ENCODE peak calls at places on chromosomes 6 and 20, in ten cellular contexts. One of them, this sample, is unnamed. For H3K9me3, the result is how much of the 10 kb centered on the place peaks cover.

GRCh38 chr20:21262812-21263211 is 40.3 kb upstream of the XRN2 start:
- DNase-seq in left ventricle myocardium inferior: no peak
- DNase-seq in hepatocyte: no peak
- DNase-seq in cardiac muscle cell: no peak
- DNase-seq in ascending aorta: no peak
- DNase-seq in adrenal gland: peak
- DNase-seq in fibroblast of lung: no peak
- DNase-seq in CD8-positive, alpha-beta T cell: no peak
- DNase-seq in Peyer's patch: no peak
- DNase-seq in IMR-90: no peak
- DNase-seq in this sample: no peak

GRCh38 chr6:27873101-27874030 is 38.8 kb downstream of the OR2B2 start:
- DNase-seq in fibroblast of lung: peak
- DNase-seq in ascending aorta: peak
- DNase-seq in adrenal gland: peak
- DNase-seq in cardiac muscle cell: peak
- DNase-seq in hepatocyte: peak
- DNase-seq in left ventricle myocardium inferior: peak
- DNase-seq in CD8-positive, alpha-beta T cell: peak
- DNase-seq in Peyer's patch: peak
- DNase-seq in IMR-90: peak
- DNase-seq in this sample: peak

GRCh38 chr6:52176550-52176949 is 9.6 kb upstream of the IL17A start:
- DNase-seq in left ventricle myocardium inferior: no peak
- DNase-seq in fibroblast of lung: no peak
- DNase-seq in IMR-90: no peak
- DNase-seq in cardiac muscle cell: no peak
- DNase-seq in Peyer's patch: no peak
- DNase-seq in CD8-positive, alpha-beta T cell: peak
- DNase-seq in adrenal gland: no peak
- DNase-seq in ascending aorta: no peak
- DNase-seq in hepatocyte: no peak
- DNase-seq in this sample: no peak

GRCh38 chr6:52512199-52512598 is 64.7 kb downstream of the TRAM2 start:
- DNase-seq in adrenal gland: peak
- DNase-seq in left ventricle myocardium inferior: peak
- DNase-seq in IMR-90: peak
- DNase-seq in fibroblast of lung: peak
- DNase-seq in cardiac muscle cell: no peak
- DNase-seq in ascending aorta: peak
- DNase-seq in Peyer's patch: no peak
- DNase-seq in CD8-positive, alpha-beta T cell: no peak
- DNase-seq in hepatocyte: peak
- DNase-seq in this sample: no peak

GRCh38 chr6:169851641-169852503 is 100.5 kb downstream of the ERMARD start:
- DNase-seq in IMR-90: no peak
- DNase-seq in ascending aorta: no peak
- DNase-seq in Peyer's patch: no peak
- DNase-seq in fibroblast of lung: peak
- DNase-seq in adrenal gland: no peak
- DNase-seq in hepatocyte: no peak
- DNase-seq in CD8-positive, alpha-beta T cell: peak
- DNase-seq in cardiac muscle cell: no peak
- DNase-seq in left ventricle myocardium inferior: no peak
- DNase-seq in this sample: no peak

GRCh38 chr6:19836799-19837510 is at the start of gene ID4:
- DNase-seq in hepatocyte: peak
- DNase-seq in IMR-90: peak
- DNase-seq in left ventricle myocardium inferior: peak
- DNase-seq in CD8-positive, alpha-beta T cell: no peak
- DNase-seq in ascending aorta: peak
- DNase-seq in Peyer's patch: peak
- DNase-seq in adrenal gland: peak
- DNase-seq in fibroblast of lung: peak
- DNase-seq in cardiac muscle cell: peak
- DNase-seq in this sample: no peak

GRCh38 chr6:27761391-27761790 is 150.8 kb downstream of the OR2B2 start:
- DNase-seq in cardiac muscle cell: no peak
- DNase-seq in IMR-90: no peak
- DNase-seq in ascending aorta: no peak
- DNase-seq in hepatocyte: no peak
- DNase-seq in fibroblast of lung: peak
- DNase-seq in adrenal gland: no peak
- DNase-seq in Peyer's patch: no peak
- DNase-seq in CD8-positive, alpha-beta T cell: peak
- DNase-seq in left ventricle myocardium inferior: no peak
- DNase-seq in this sample: no peak

GRCh38 chr20:54985100-54985499 is 509.7 kb downstream of the DOK5 start:
- DNase-seq in Peyer's patch: no peak
- DNase-seq in CD8-positive, alpha-beta T cell: no peak
- DNase-seq in ascending aorta: no peak
- DNase-seq in cardiac muscle cell: no peak
- DNase-seq in fibroblast of lung: no peak
- DNase-seq in hepatocyte: peak
- DNase-seq in left ventricle myocardium inferior: no peak
- DNase-seq in adrenal gland: no peak
- DNase-seq in IMR-90: no peak
- DNase-seq in this sample: no peak

GRCh38 chr6:118410001-118410400 is 138.1 kb upstream of the PLN start:
- DNase-seq in fibroblast of lung: no peak
- DNase-seq in left ventricle myocardium inferior: no peak
- DNase-seq in IMR-90: no peak
- DNase-seq in CD8-positive, alpha-beta T cell: no peak
- DNase-seq in cardiac muscle cell: no peak
- DNase-seq in ascending aorta: no peak
- DNase-seq in hepatocyte: no peak
- DNase-seq in adrenal gland: no peak
- DNase-seq in Peyer's patch: no peak
- DNase-seq in this sample: no peak

GRCh38 chr6:17584241-17584803 is 15.8 kb upstream of the FAM8A1 start:
- DNase-seq in Peyer's patch: no peak
- DNase-seq in ascending aorta: no peak
- DNase-seq in hepatocyte: peak
- DNase-seq in IMR-90: peak
- DNase-seq in cardiac muscle cell: peak
- DNase-seq in fibroblast of lung: peak
- DNase-seq in CD8-positive, alpha-beta T cell: peak
- DNase-seq in adrenal gland: peak
- DNase-seq in left ventricle myocardium inferior: no peak
- DNase-seq in this sample: no peak

GRCh38 chr6:79384845-79385244 is 150.4 kb upstream of the HMGN3 start:
- DNase-seq in CD8-positive, alpha-beta T cell: no peak
- DNase-seq in adrenal gland: no peak
- DNase-seq in ascending aorta: no peak
- DNase-seq in fibroblast of lung: peak
- DNase-seq in hepatocyte: no peak
- DNase-seq in cardiac muscle cell: peak
- DNase-seq in left ventricle myocardium inferior: no peak
- DNase-seq in Peyer's patch: no peak
- DNase-seq in IMR-90: no peak
- DNase-seq in this sample: no peak

GRCh38 chr20:41030536-41031242 is 2.1 kb downstream of the TOP1 start:
- DNase-seq in left ventricle myocardium inferior: no peak
- DNase-seq in hepatocyte: no peak
- DNase-seq in cardiac muscle cell: no peak
- DNase-seq in adrenal gland: no peak
- DNase-seq in IMR-90: peak
- DNase-seq in Peyer's patch: no peak
- DNase-seq in CD8-positive, alpha-beta T cell: no peak
- DNase-seq in ascending aorta: no peak
- DNase-seq in fibroblast of lung: peak
- DNase-seq in this sample: no peak
- H3K27ac ChIP-seq in left ventricle myocardium inferior: peak
- H3K27ac ChIP-seq in hepatocyte: peak
- H3K27ac ChIP-seq in cardiac muscle cell: no peak
- H3K27ac ChIP-seq in adrenal gland: no peak
- H3K27ac ChIP-seq in IMR-90: peak
- H3K27ac ChIP-seq in Peyer's patch: peak
- H3K27ac ChIP-seq in CD8-positive, alpha-beta T cell: no peak
- H3K27ac ChIP-seq in ascending aorta: no peak
- H3K27ac ChIP-seq in fibroblast of lung: peak
- H3K27ac ChIP-seq in this sample: no peak

DNA sequence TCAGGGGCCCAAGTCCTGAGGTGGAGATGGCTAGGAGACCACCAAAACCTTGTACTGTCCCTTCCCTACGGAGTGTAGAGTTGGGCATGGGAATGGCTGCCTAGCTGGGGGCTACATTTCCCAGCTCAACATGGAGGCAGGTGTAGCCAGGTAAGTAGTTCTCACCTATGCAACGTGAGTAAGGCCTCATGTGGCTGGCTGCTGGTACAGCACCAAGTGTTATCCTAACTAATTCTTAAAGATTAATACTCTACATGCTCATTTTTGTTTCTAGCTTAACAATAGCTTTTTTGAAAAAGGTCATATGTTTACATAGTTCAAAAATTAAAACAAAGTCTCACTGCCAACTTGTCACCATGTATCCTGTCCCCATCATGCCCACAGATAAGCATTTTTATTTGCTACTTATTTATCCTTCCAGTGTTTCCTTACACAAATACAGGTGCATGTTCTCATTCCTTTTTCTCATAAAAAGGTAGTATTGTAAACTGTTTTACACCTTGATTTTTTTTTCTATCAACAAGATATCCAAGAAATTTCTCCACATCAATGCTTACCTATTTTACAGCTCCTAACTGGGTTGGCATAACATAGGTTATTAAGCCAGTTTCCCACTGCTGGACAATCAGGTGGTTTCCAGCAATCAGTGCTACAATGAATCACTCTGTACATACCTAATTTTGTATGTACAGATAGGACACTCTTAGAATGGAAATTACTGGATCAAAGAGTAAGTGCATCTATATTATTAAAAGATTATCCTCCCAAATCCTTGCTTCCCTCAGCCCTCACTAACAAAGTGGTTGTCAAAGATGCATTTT is 25.5 kb downstream of the ABHD12 start:
- DNase-seq in cardiac muscle cell: no peak
- DNase-seq in hepatocyte: no peak
- DNase-seq in CD8-positive, alpha-beta T cell: no peak
- DNase-seq in ascending aorta: no peak
- DNase-seq in fibroblast of lung: no peak
- DNase-seq in adrenal gland: no peak
- DNase-seq in left ventricle myocardium inferior: no peak
- DNase-seq in IMR-90: no peak
- DNase-seq in Peyer's patch: no peak
- DNase-seq in this sample: no peak
- H3K9me3 ChIP-seq in cardiac muscle cell: under half
- H3K9me3 ChIP-seq in hepatocyte: under half
- H3K9me3 ChIP-seq in CD8-positive, alpha-beta T cell: under half
- H3K9me3 ChIP-seq in ascending aorta: under half
- H3K9me3 ChIP-seq in fibroblast of lung: under half
- H3K9me3 ChIP-seq in adrenal gland: under half
- H3K9me3 ChIP-seq in left ventricle myocardium inferior: under half
- H3K9me3 ChIP-seq in IMR-90: under half
- H3K9me3 ChIP-seq in Peyer's patch: under half
- H3K9me3 ChIP-seq in this sample: under half

GRCh38 chr6:92126088-92126487 is 1293.3 kb downstream of the EPHA7 start:
- DNase-seq in ascending aorta: no peak
- DNase-seq in adrenal gland: no peak
- DNase-seq in hepatocyte: peak
- DNase-seq in Peyer's patch: no peak
- DNase-seq in left ventricle myocardium inferior: no peak
- DNase-seq in cardiac muscle cell: no peak
- DNase-seq in CD8-positive, alpha-beta T cell: no peak
- DNase-seq in IMR-90: no peak
- DNase-seq in fibroblast of lung: no peak
- DNase-seq in this sample: no peak

GRCh38 chr6:92124126-92124525 is 1295.2 kb downstream of the EPHA7 start:
- DNase-seq in hepatocyte: no peak
- DNase-seq in CD8-positive, alpha-beta T cell: no peak
- DNase-seq in cardiac muscle cell: peak
- DNase-seq in adrenal gland: no peak
- DNase-seq in fibroblast of lung: peak
- DNase-seq in ascending aorta: no peak
- DNase-seq in IMR-90: peak
- DNase-seq in Peyer's patch: no peak
- DNase-seq in left ventricle myocardium inferior: no peak
- DNase-seq in this sample: no peak

GRCh38 chr6:92121228-92121627 is 1298.1 kb downstream of the EPHA7 start:
- DNase-seq in Peyer's patch: no peak
- DNase-seq in cardiac muscle cell: no peak
- DNase-seq in fibroblast of lung: no peak
- DNase-seq in hepatocyte: no peak
- DNase-seq in CD8-positive, alpha-beta T cell: no peak
- DNase-seq in adrenal gland: no peak
- DNase-seq in IMR-90: no peak
- DNase-seq in ascending aorta: no peak
- DNase-seq in left ventricle myocardium inferior: no peak
- DNase-seq in this sample: no peak

GRCh38 chr6:92125681-92126080 is 1293.7 kb downstream of the EPHA7 start:
- DNase-seq in left ventricle myocardium inferior: no peak
- DNase-seq in ascending aorta: no peak
- DNase-seq in cardiac muscle cell: no peak
- DNase-seq in CD8-positive, alpha-beta T cell: no peak
- DNase-seq in fibroblast of lung: no peak
- DNase-seq in IMR-90: no peak
- DNase-seq in Peyer's patch: no peak
- DNase-seq in hepatocyte: no peak
- DNase-seq in adrenal gland: no peak
- DNase-seq in this sample: no peak

GRCh38 chr6:92122746-92123145 is 1296.6 kb downstream of the EPHA7 start:
- DNase-seq in left ventricle myocardium inferior: no peak
- DNase-seq in IMR-90: peak
- DNase-seq in cardiac muscle cell: peak
- DNase-seq in fibroblast of lung: no peak
- DNase-seq in Peyer's patch: no peak
- DNase-seq in adrenal gland: no peak
- DNase-seq in ascending aorta: no peak
- DNase-seq in CD8-positive, alpha-beta T cell: no peak
- DNase-seq in hepatocyte: peak
- DNase-seq in this sample: no peak
- TF ChIP-seq CTCF in left ventricle myocardium inferior: peak
- TF ChIP-seq CTCF in IMR-90: peak
- TF ChIP-seq CTCF in cardiac muscle cell: no peak
- TF ChIP-seq CTCF in fibroblast of lung: peak
- TF ChIP-seq CTCF in Peyer's patch: no peak
- TF ChIP-seq CTCF in adrenal gland: no peak
- TF ChIP-seq CTCF in ascending aorta: peak
- TF ChIP-seq CTCF in CD8-positive, alpha-beta T cell: no peak
- TF ChIP-seq CTCF in hepatocyte: peak
- TF ChIP-seq CTCF in this sample: no peak

DNA sequence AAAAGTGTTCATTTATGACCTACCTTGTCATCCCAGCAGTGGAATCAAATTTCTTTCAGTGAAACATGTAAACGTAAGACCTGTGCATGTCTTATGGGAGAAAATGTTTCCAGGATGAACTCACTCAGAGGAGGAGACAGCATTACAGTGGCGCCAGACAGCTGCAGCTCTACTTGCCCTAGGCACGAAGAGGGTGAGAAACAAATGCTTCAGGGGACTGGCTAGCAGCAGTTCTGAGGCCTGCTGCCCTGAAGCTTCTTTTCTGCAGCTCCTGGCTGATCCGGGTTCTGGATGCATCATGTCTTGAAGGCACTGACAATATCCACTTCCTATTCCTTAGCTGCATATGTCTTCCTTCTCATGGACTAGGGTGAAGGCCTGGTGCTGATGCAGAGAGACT is 120.2 kb downstream of the QRSL1 start:
- DNase-seq in CD8-positive, alpha-beta T cell: no peak
- DNase-seq in hepatocyte: no peak
- DNase-seq in fibroblast of lung: no peak
- DNase-seq in Peyer's patch: no peak
- DNase-seq in adrenal gland: no peak
- DNase-seq in cardiac muscle cell: no peak
- DNase-seq in left ventricle myocardium inferior: no peak
- DNase-seq in ascending aorta: no peak
- DNase-seq in IMR-90: peak
- DNase-seq in this sample: no peak
- H3K27ac ChIP-seq in CD8-positive, alpha-beta T cell: no peak
- H3K27ac ChIP-seq in hepatocyte: peak
- H3K27ac ChIP-seq in fibroblast of lung: no peak
- H3K27ac ChIP-seq in Peyer's patch: no peak
- H3K27ac ChIP-seq in adrenal gland: no peak
- H3K27ac ChIP-seq in cardiac muscle cell: no peak
- H3K27ac ChIP-seq in left ventricle myocardium inferior: no peak
- H3K27ac ChIP-seq in ascending aorta: no peak
- H3K27ac ChIP-seq in IMR-90: no peak
- H3K27ac ChIP-seq in this sample: no peak

This sample was measured in CD4-positive, alpha-beta T cell.